ENCODE peak calls at places on chromosome 20, in four cellular contexts. L, E, K and D are unnamed samples.
A peak's percentile ranks its signal among the peaks of the same experiment; 100 is the strongest.

GRCh38 chr20:19423892-19424620 is 211.6 kb downstream of the SLC24A3 start:
- DNase-seq in K (no peak), L (no peak), E (no peak), D (no peak)

GRCh38 chr20:59816146-59816743 is 117.2 kb downstream of the SYCP2 start:
- DNase-seq in E (no peak), L (no peak), K (no peak), D (no peak)

GRCh38 chr20:1926237-1926636 is 31.0 kb downstream of the SIRPA start:
- DNase-seq in E (no peak), K (no peak), L (no peak), D (no peak)

GRCh38 chr20:51884561-51884960 is 82.2 kb upstream of the SALL4 start:
- DNase-seq in K (no peak), L (no peak), E (no peak), D (no peak)

GRCh38 chr20:56380375-56380774 is 11.6 kb downstream of the AURKA start:
- DNase-seq in K (no peak), E (no peak), L (no peak), D (no peak)

GRCh38 chr20:37378785-37379598 is 33.1 kb downstream of the SRC start:
- DNase-seq in K (peak; percentile 78), L (no peak), E (no peak), D (no peak)

GRCh38 chr20:10119336-10119735 is 84.5 kb downstream of the ANKEF1 start:
- DNase-seq in L (no peak), K (no peak), E (no peak), D (no peak)

GRCh38 chr20:20459726-20460125 is 91.8 kb downstream of the INSM1 start:
- DNase-seq in E (no peak), L (no peak), K (no peak), D (no peak)

GRCh38 chr20:1474817-1475603 is 8.4 kb upstream of the NSFL1C start:
- DNase-seq in E (no peak), L (no peak), K (no peak), D (no peak)

GRCh38 chr20:61096463-61096862 is 155.6 kb upstream of the CDH4 start:
- DNase-seq in L (no peak), E (no peak), K (no peak), D (no peak)

GRCh38 chr20:50041238-50041915 is 58.6 kb downstream of the SNAI1 start:
- DNase-seq in E (no peak), K (no peak), L (no peak), D (no peak)

GRCh38 chr20:53707341-53708102 is 113.9 kb upstream of the ZNF217 start:
- DNase-seq in L (no peak), K (no peak), E (no peak), D (no peak)

GRCh38 chr20:45822863-45823262 is 4.2 kb downstream of the TNNC2 start:
- DNase-seq in K (no peak), L (no peak), E (no peak), D (no peak)

GRCh38 chr20:57760698-57761412 is 51.0 kb upstream of the PMEPA1 start:
- DNase-seq in L (no peak), K (no peak), E (no peak), D (no peak)

GRCh38 chr20:31693987-31694661 is 28.5 kb downstream of the BCL2L1 start:
- DNase-seq in L (no peak), E (peak; percentile 29), K (peak; percentile 61), D (no peak)

GRCh38 chr20:46690219-46691111 is 1.2 kb upstream of the TP53RK start:
- DNase-seq in K (no peak), E (no peak), L (no peak), D (no peak)

GRCh38 chr20:15708984-15709598 is 864.2 kb downstream of the KIF16B start:
- DNase-seq in E (peak; percentile 91), L (peak; percentile 52), K (peak; percentile 29), D (peak; percentile 71)

GRCh38 chr20:40758790-40759189 is 69.8 kb upstream of the MAFB start:
- DNase-seq in L (no peak), E (no peak), K (no peak), D (no peak)

GRCh38 chr20:5181955-5182354 is 55.1 kb downstream of the CDS2 start:
- DNase-seq in K (no peak), L (no peak), E (no peak), D (no peak)

GRCh38 chr20:51525241-51526104 is 17.0 kb downstream of the NFATC2 start:
- DNase-seq in K (peak; percentile 56), E (no peak), L (no peak), D (no peak)

GRCh38 chr20:35680464-35681183 is 15.9 kb upstream of the CPNE1 start:
- DNase-seq in E (no peak), L (no peak), K (no peak), D (no peak)

GRCh38 chr20:48718914-48719578 is 108.8 kb downstream of the PREX1 start:
- DNase-seq in K (no peak), E (no peak), L (no peak), D (no peak)

GRCh38 chr20:54512694-54513093 is 37.3 kb downstream of the DOK5 start:
- DNase-seq in E (no peak), L (peak; percentile 31), K (no peak), D (no peak)

GRCh38 chr20:53751394-53752368 is 158.0 kb upstream of the ZNF217 start:
- DNase-seq in L (no peak), K (no peak), E (no peak), D (no peak)

GRCh38 chr20:60011512-60012507 is 53.6 kb downstream of the CDH26 start:
- DNase-seq in E (no peak), K (no peak), L (no peak), D (no peak)

GRCh38 chr20:60403105-60403741 is 445.0 kb downstream of the CDH26 start:
- DNase-seq in L (no peak), K (no peak), E (no peak), D (no peak)

GRCh38 chr20:15031546-15032351 is 694.3 kb upstream of the FLRT3 start:
- DNase-seq in E (no peak), L (no peak), K (no peak), D (no peak)

GRCh38 chr20:11810316-11811130 is 107.2 kb upstream of the BTBD3 start:
- DNase-seq in L (no peak), E (no peak), K (no peak), D (no peak)

GRCh38 chr20:42051935-42052334 is 433.8 kb upstream of the CHD6 start:
- DNase-seq in L (no peak), K (no peak), E (no peak), D (no peak)

GRCh38 chr20:24100370-24101011 is 111.9 kb upstream of the GGTLC1 start:
- DNase-seq in L (peak; percentile 70), K (peak; percentile 15), E (peak; percentile 50), D (peak; percentile 39)

GRCh38 chr20:3786126-3786484 is 435 bp downstream of the CENPB start:
- DNase-seq in E (peak; percentile 53), L (no peak), K (no peak), D (peak; percentile 35)

GRCh38 chr20:3786665-3787639 is at the start of gene CENPB:
- DNase-seq in E (peak; percentile 89), L (peak; percentile 83), K (peak; percentile 91), D (peak; percentile 91)

GRCh38 chr20:3785240-3786125 is 1.1 kb downstream of the CENPB start:
- DNase-seq in L (no peak), K (no peak), E (peak; percentile 27), D (no peak)

GRCh38 chr20:3784863-3785239 is 1.7 kb downstream of the CENPB start:
- DNase-seq in E (no peak), K (no peak), L (no peak), D (no peak)

GRCh38 chr20:3788685-3789155 is 2.2 kb upstream of the CENPB start:
- DNase-seq in K (no peak), E (no peak), L (no peak), D (no peak)
- TF ChIP-seq ELF4 in K (no peak), E (no peak), L (no peak), D (no peak)

GRCh38 chr20:64188682-64189529 is 24.7 kb downstream of the MYT1 start:
- DNase-seq in L (peak; percentile 100), E (peak; percentile 35), K (no peak), D (no peak)
- TF ChIP-seq ELF4 in L (peak; percentile 57), E (no peak), K (no peak), D (no peak)

GRCh38 chr20:431012-431904 is 23.2 kb downstream of the RBCK1 start:
- DNase-seq in E (peak; percentile 75), K (peak; percentile 54), L (peak; percentile 93), D (peak; percentile 72)
- TF ChIP-seq ELF4 in E (no peak), K (no peak), L (no peak), D (no peak)

GRCh38 chr20:33675127-33675954 is 1.1 kb upstream of the NECAB3 start:
- DNase-seq in K (no peak), L (no peak), E (no peak), D (no peak)

GRCh38 chr20:33674294-33675126 is at the start of gene NECAB3:
- DNase-seq in E (peak; percentile 78), L (peak; percentile 82), K (peak; percentile 93), D (peak; percentile 90)

GRCh38 chr20:33677991-33678431 is 3.8 kb upstream of the NECAB3 start:
- DNase-seq in K (no peak), E (no peak), L (no peak), D (no peak)

GRCh38 chr20:33676121-33676520 is 1.9 kb upstream of the NECAB3 start:
- DNase-seq in K (no peak), E (no peak), L (no peak), D (no peak)

GRCh38 chr20:33676652-33677645 is 2.7 kb upstream of the NECAB3 start:
- DNase-seq in L (no peak), K (no peak), E (no peak), D (no peak)
- TF ChIP-seq ELF4 in L (no peak), K (no peak), E (no peak), D (no peak)

DNA sequence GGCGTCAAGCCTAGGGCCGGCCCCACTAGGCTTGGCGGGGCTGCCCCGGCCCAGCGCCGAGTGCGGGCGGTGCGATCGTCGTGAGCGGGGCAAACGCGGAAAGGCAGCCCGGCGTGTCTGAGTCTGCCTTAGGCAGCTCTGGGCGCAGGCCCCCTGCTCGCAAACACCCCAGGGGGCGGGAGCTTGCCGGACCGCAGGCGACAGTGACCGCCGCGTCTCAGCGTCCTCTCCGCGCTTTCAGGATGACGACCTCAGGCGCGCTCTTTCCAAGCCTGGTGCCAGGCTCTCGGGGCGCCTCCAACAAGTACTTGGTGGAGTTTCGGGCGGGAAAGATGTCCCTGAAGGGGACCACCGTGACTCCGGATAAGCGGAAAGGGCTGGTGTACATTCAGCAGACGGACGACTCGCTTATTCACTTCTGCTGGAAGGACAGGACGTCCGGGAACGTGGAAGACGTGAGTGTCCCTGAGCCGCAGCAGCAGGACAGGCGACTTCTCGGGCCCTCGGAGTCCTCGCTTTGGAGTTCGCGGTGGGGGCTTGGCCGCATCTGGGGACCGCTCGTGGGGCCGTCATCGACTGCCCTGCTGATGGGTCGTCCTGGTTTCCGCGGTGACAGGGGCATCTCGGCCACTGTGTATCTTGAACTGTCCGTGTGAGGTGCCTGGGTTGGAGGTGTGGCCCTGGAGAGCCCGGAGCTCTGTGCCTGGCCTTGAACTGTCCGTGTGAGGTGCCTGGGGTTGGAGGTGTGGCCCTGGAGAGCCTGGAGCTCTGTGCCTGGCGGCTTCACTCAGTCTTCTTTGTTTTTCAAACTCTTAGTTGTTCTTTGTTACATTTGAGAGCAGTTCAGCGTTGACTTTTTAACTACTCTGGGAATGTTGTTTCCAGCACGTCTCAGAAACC is 780 bp downstream of the ADRM1 start:
- DNase-seq in L (peak; percentile 89), E (no peak), K (peak; percentile 40), D (peak; percentile 30)
- TF ChIP-seq ELF4 in L (no peak), E (no peak), K (no peak), D (no peak)

GRCh38 chr20:22723659-22724058 is 139.3 kb upstream of the FOXA2 start:
- DNase-seq in E (no peak), K (no peak), L (no peak), D (no peak)
- TF ChIP-seq ELF4 in E (no peak), K (no peak), L (no peak), D (no peak)